ENCODE peak calls at places on chromosomes 5 and 9, in seven cellular contexts. Z is lung, K is Peyer's patch, E is cardiac muscle cell, D is choroid plexus epithelial cell, Y is psoas muscle, F is mesothelial cell of epicardium. J is an unnamed sample.

GRCh38 chr9:89969156-89969566 is 364.3 kb downstream of the GADD45G start:
- DNase-seq in Z (no peak), K (no peak), E (no peak), D (no peak), Y (no peak), F (no peak), J (no peak)

GRCh38 chr9:87880683-87881082 is 2.0 kb upstream of the SPATA31E1 start:
- DNase-seq in Z (no peak), K (no peak), E (no peak), D (no peak), Y (no peak), F (no peak), J (no peak)

GRCh38 chr9:107637421-107638420 is 148.2 kb upstream of the KLF4 start:
- DNase-seq in Z (peak; percentile 82), K (peak; percentile 43), E (peak; percentile 99), D (peak; percentile 99), Y (peak; percentile 90), F (peak; percentile 46), J (no peak)

GRCh38 chr5:72235725-72236124 is 84.3 kb downstream of the MRPS27 start:
- DNase-seq in Z (no peak), K (no peak), E (no peak), D (no peak), Y (no peak), F (no peak), J (no peak)

GRCh38 chr9:134653259-134654009 is 11.8 kb downstream of the COL5A1 start:
- DNase-seq in Z (no peak), K (no peak), E (no peak), D (no peak), Y (peak; percentile 47), F (no peak), J (no peak)

GRCh38 chr5:115522832-115523365 is 21.7 kb downstream of the FEM1C start:
- DNase-seq in Z (no peak), K (no peak), E (no peak), D (no peak), Y (no peak), F (no peak), J (no peak)

GRCh38 chr5:149399775-149400174 is 20.7 kb upstream of the IL17B start:
- DNase-seq in Z (no peak), K (no peak), E (peak; percentile 33), D (no peak), Y (no peak), F (no peak), J (no peak)

GRCh38 chr5:31632460-31632859 is 6.5 kb upstream of the PDZD2 start:
- DNase-seq in Z (no peak), K (no peak), E (peak; percentile 15), D (no peak), Y (no peak), F (no peak), J (no peak)

DNA sequence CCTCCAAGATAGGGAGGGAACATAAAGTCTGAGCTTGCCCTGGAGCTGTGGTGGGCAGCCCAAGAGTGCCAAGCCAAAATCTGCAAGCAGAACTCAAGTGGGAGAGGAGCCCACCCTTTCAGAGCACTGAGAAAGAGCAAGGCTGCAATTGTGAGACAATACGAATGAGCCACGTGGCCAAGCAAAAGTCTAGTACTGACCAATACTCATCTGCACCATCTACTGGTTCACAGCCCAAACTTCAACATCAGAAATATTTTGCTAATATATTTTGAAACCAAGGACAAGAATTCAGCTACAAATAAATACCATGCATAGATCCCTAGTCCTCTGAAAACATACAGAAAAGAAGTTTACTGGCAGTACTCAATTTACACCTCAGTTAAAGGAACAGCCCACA is 696.2 kb upstream of the COX7C start:
- DNase-seq in Z (no peak), K (no peak), E (no peak), D (no peak), Y (no peak), F (no peak), J (no peak)
- TF ChIP-seq CTCF in Z (no peak), K (no peak), E (no peak), D (no peak), Y (no peak), F (no peak), J (no peak)

GRCh38 chr5:142386151-142387021 is 61.6 kb upstream of the SPRY4 start:
- DNase-seq in Z (peak; percentile 69), K (no peak), E (no peak), D (no peak), Y (no peak), F (no peak), J (no peak)
- TF ChIP-seq CTCF in Z (no peak), K (no peak), E (no peak), D (peak; percentile 13), Y (no peak), F (no peak), J (no peak)

DNA sequence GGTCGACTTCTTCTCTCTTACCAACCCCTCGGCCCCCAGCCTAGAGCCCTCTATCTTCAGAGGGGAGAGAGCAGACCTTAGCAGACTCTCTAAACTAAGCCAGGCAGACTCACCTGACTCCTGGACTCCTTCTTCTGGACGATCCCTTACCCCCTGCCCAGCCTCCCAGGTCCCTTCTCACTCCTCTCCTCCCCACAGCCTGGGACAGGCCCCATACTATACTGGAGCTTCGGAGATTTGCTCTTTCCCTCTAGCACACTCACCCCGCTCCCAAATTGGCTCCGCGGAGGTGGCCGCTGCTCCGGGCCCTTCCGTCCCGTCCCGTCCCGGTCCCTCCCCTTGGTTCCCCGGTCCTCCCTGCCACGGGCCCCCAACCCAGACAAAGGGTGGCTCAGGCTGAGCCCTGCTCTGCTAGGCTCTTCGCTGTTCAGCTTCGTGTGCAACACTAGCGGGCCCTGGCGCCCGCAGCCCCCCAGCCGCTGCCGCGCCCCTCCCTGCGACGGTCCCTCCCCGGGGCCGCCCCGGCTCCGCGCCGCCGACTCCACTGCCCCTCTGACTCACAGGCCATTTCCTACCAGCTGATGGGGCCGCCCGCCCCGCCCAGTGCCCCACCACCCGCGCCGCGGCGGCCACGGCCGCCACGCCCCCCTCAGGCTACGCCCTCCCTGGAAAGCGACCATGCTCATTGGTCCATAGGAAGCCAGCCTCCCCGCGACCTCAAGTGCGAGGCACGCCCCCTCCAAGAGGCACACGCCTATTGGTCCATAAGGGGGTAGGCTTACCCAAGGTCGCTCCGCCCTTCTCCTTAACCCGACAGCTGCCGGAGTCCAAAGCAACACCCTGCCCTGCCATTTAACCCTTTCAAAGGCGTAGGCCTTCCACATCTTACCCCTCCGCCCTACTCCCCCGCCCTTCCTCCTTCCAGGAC is 4.4 kb downstream of the ATOSB start:
- DNase-seq in Z (peak; percentile 98), K (peak; percentile 97), E (peak; percentile 99), D (peak; percentile 99), Y (peak; percentile 98), F (peak; percentile 91), J (peak; percentile 98)
- TF ChIP-seq CTCF in Z (no peak), K (no peak), E (no peak), D (no peak), Y (no peak), F (no peak), J (no peak)

GRCh38 chr5:91072891-91073290 is 310.2 kb downstream of the ARRDC3 start:
- DNase-seq in Z (no peak), K (no peak), E (peak; percentile 27), D (peak; percentile 77), Y (no peak), F (no peak), J (no peak)

GRCh38 chr5:91077623-91078022 is 305.5 kb downstream of the ARRDC3 start:
- DNase-seq in Z (no peak), K (no peak), E (no peak), D (no peak), Y (no peak), F (no peak), J (no peak)

GRCh38 chr5:91076138-91076537 is 307.0 kb downstream of the ARRDC3 start:
- DNase-seq in Z (no peak), K (no peak), E (no peak), D (no peak), Y (no peak), F (no peak), J (no peak)

GRCh38 chr5:91070761-91071429 is 312.2 kb downstream of the ARRDC3 start:
- DNase-seq in Z (no peak), K (no peak), E (no peak), D (no peak), Y (no peak), F (no peak), J (no peak)

DNA sequence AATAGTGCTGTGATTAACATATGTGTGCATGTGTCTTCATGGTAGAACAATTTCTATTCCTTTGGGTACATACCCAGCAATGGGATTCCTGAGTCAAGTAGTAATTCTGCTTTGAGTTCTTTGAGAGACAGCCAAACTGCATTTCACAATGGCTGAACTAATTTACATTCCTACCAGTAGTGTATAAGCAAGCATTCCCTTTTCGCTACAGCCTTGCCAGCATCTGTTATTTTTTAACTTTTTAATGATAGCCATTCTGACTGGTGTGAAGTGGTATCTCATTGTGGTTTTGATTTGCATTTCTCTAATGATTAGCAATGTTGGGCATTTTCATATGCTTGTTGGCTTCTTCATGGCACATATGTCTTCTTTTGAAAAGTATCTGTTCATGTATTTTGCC is 308.5 kb downstream of the ARRDC3 start:
- DNase-seq in Z (peak; percentile 34), K (no peak), E (peak; percentile 88), D (peak; percentile 95), Y (no peak), F (no peak), J (no peak)
- TF ChIP-seq CTCF in Z (no peak), K (peak; percentile 33), E (peak; percentile 22), D (peak; percentile 51), Y (no peak), F (no peak), J (no peak)

DNA sequence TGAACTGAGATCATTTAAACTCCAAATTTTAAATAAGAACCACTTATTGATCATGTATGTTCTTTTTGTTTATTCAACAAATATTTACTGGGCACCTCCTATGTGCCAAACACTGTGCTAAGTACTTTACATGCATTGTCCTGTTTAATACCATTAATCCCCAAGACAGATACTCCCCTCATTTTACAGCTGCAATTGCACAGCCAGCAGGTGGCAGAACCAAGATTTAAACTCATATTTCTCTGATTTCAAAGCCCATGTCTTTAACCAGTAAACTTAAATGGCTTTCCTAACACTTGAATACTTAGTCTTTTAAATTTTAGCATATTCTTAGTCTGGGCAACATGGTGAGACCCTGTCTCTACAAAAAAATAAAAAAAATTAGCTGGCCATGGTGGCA is 43.4 kb upstream of the KIAA1958 start:
- DNase-seq in Z (no peak), K (no peak), E (peak; percentile 41), D (peak; percentile 64), Y (no peak), F (no peak), J (no peak)
- TF ChIP-seq CTCF in Z (peak; percentile 23), K (peak; percentile 57), E (peak; percentile 56), D (peak; percentile 74), Y (peak; percentile 26), F (no peak), J (peak; percentile 61)

GRCh38 chr9:16728128-16728505 is 142.4 kb downstream of the BNC2 start:
- DNase-seq in Z (no peak), K (no peak), E (peak; percentile 35), D (no peak), Y (no peak), F (no peak), J (no peak)

GRCh38 chr9:16727452-16728127 is 142.9 kb downstream of the BNC2 start:
- DNase-seq in Z (no peak), K (no peak), E (peak; percentile 58), D (peak; percentile 65), Y (no peak), F (no peak), J (no peak)

GRCh38 chr9:16726718-16727451 is 143.6 kb downstream of the BNC2 start:
- DNase-seq in Z (peak; percentile 81), K (no peak), E (peak; percentile 97), D (peak; percentile 94), Y (peak; percentile 87), F (peak; percentile 64), J (no peak)

GRCh38 chr9:16725066-16725465 is 145.4 kb downstream of the BNC2 start:
- DNase-seq in Z (no peak), K (no peak), E (no peak), D (no peak), Y (no peak), F (no peak), J (no peak)

GRCh38 chr9:16726023-16726422 is 144.4 kb downstream of the BNC2 start:
- DNase-seq in Z (no peak), K (no peak), E (peak; percentile 71), D (peak; percentile 77), Y (no peak), F (no peak), J (no peak)
- TF ChIP-seq CTCF in Z (no peak), K (no peak), E (no peak), D (peak; percentile 21), Y (no peak), F (no peak), J (no peak)

J was measured in D721Med.